ENCODE peak calls at places on chromosome 12, in eight cellular contexts. Y, B, F, K, U, W, A and P are unnamed samples.

GRCh38 chr12:57888407-57889157 is 42.1 kb upstream of the CTDSP2 start:
- DNase-seq in Y (no peak), B (no peak), F (peak; percentile 77), K (no peak), U (peak; percentile 81), W (no peak), A (peak; percentile 56), P (no peak)

GRCh38 chr12:47905313-47905730 is 528 bp upstream of the VDR start:
- DNase-seq in Y (no peak), B (no peak), F (peak; percentile 72), K (no peak), U (peak; percentile 53), W (peak; percentile 91), A (peak; percentile 60), P (peak; percentile 34)

GRCh38 chr12:80189241-80189640 is 89.9 kb downstream of the OTOGL start:
- DNase-seq in Y (peak; percentile 22), B (peak; percentile 65), F (no peak), K (peak; percentile 19), U (no peak), W (no peak), A (no peak), P (no peak)

GRCh38 chr12:6884539-6884938 is 11.4 kb upstream of the SPSB2 start:
- DNase-seq in Y (no peak), B (no peak), F (no peak), K (no peak), U (no peak), W (no peak), A (no peak), P (no peak)

GRCh38 chr12:132530851-132531250 is 40.9 kb downstream of the FBRSL1 start:
- DNase-seq in Y (no peak), B (no peak), F (no peak), K (no peak), U (no peak), W (no peak), A (no peak), P (no peak)

GRCh38 chr12:130683811-130684210 is 32.3 kb downstream of the RIMBP2 start:
- DNase-seq in Y (no peak), B (no peak), F (no peak), K (no peak), U (no peak), W (no peak), A (no peak), P (no peak)

GRCh38 chr12:97748298-97748697 is 285.7 kb downstream of the RMST start:
- DNase-seq in Y (no peak), B (no peak), F (no peak), K (no peak), U (peak; percentile 41), W (no peak), A (no peak), P (no peak)

GRCh38 chr12:22034709-22035506 is 11.1 kb upstream of the CMAS start:
- DNase-seq in Y (no peak), B (no peak), F (no peak), K (no peak), U (no peak), W (no peak), A (no peak), P (no peak)

GRCh38 chr12:32296541-32296940 is 102.8 kb upstream of the FGD4 start:
- DNase-seq in Y (no peak), B (no peak), F (peak; percentile 18), K (no peak), U (no peak), W (no peak), A (no peak), P (no peak)

GRCh38 chr12:31210104-31210503 is 115.8 kb downstream of the SINHCAF start:
- DNase-seq in Y (no peak), B (no peak), F (no peak), K (no peak), U (no peak), W (no peak), A (no peak), P (no peak)

GRCh38 chr12:112393328-112393727 is 11.1 kb upstream of the HECTD4 start:
- DNase-seq in Y (no peak), B (no peak), F (no peak), K (no peak), U (no peak), W (no peak), A (no peak), P (no peak)

GRCh38 chr12:27555928-27556778 is 32.1 kb downstream of the PPFIBP1 start:
- DNase-seq in Y (no peak), B (no peak), F (no peak), K (no peak), U (no peak), W (no peak), A (no peak), P (no peak)

GRCh38 chr12:46205293-46205692 is 63.5 kb downstream of the SLC38A1 start:
- DNase-seq in Y (no peak), B (no peak), F (no peak), K (no peak), U (no peak), W (no peak), A (no peak), P (no peak)

GRCh38 chr12:124734224-124734788 is 129.4 kb downstream of the SCARB1 start:
- DNase-seq in Y (no peak), B (no peak), F (peak; percentile 93), K (no peak), U (no peak), W (no peak), A (no peak), P (no peak)

GRCh38 chr12:48716493-48717251 is at the start of gene CCNT1:
- DNase-seq in Y (peak; percentile 100), B (peak; percentile 99), F (peak; percentile 99), K (peak; percentile 98), U (peak; percentile 97), W (peak; percentile 100), A (peak; percentile 99), P (peak; percentile 99)

GRCh38 chr12:126404293-126404851 is 1339.1 kb downstream of the AACS start:
- DNase-seq in Y (no peak), B (no peak), F (no peak), K (no peak), U (no peak), W (no peak), A (no peak), P (no peak)

GRCh38 chr12:13376627-13377373 is 180.3 kb downstream of the EMP1 start:
- DNase-seq in Y (no peak), B (no peak), F (no peak), K (no peak), U (no peak), W (no peak), A (no peak), P (no peak)

GRCh38 chr12:8011331-8011730 is 21.2 kb upstream of the FOXJ2 start:
- DNase-seq in Y (no peak), B (no peak), F (no peak), K (no peak), U (no peak), W (no peak), A (no peak), P (no peak)

GRCh38 chr12:115443351-115443938 is 759.5 kb upstream of the TBX3 start:
- DNase-seq in Y (no peak), B (no peak), F (peak; percentile 45), K (no peak), U (no peak), W (no peak), A (no peak), P (no peak)

GRCh38 chr12:68106160-68106559 is 53.4 kb downstream of the IFNG start:
- DNase-seq in Y (no peak), B (no peak), F (no peak), K (peak; percentile 8), U (no peak), W (no peak), A (no peak), P (no peak)